ENCODE peak calls at places on chromosomes 6 and 20, in six cellular contexts. I is adrenal gland, V is right lobe of liver, R is breast epithelium, K is heart right ventricle, F is aorta. C is an unnamed sample.
A peak's percentile ranks its signal among the peaks of the same experiment; 100 is the strongest.

GRCh38 chr6:134373282-134373922 is 55.5 kb upstream of the SGK1 start:
- DNase-seq in V (no peak), F (peak; percentile 85), R (no peak), I (peak; percentile 68), K (peak; percentile 36), C (no peak)

GRCh38 chr6:111625511-111626331 is 20.0 kb upstream of the TRAF3IP2 start:
- DNase-seq in V (peak; percentile 23), K (peak; percentile 56), I (no peak), F (peak; percentile 74), R (no peak), C (peak; percentile 67)

GRCh38 chr6:135830971-135831370 is 20.5 kb upstream of the PDE7B start:
- DNase-seq in I (no peak), K (no peak), R (no peak), F (no peak), V (no peak), C (no peak)

GRCh38 chr20:32972181-32973076 is 31.8 kb downstream of the SUN5 start:
- DNase-seq in K (no peak), F (no peak), I (no peak), R (no peak), V (no peak), C (no peak)

GRCh38 chr6:119233327-119233984 is 116.1 kb downstream of the MAN1A1 start:
- DNase-seq in K (no peak), V (no peak), R (no peak), F (no peak), I (no peak), C (no peak)

GRCh38 chr6:138571585-138572199 is 72.4 kb upstream of the NHSL1 start:
- DNase-seq in K (no peak), I (no peak), R (no peak), V (no peak), F (no peak), C (no peak)

GRCh38 chr20:63641792-63642517 is 11.3 kb downstream of the STMN3 start:
- DNase-seq in I (peak; percentile 89), V (peak; percentile 94), R (peak; percentile 95), F (peak; percentile 89), K (peak; percentile 86), C (peak; percentile 93)

GRCh38 chr6:43699564-43700186 is 12.1 kb upstream of the MRPS18A start:
- DNase-seq in I (no peak), K (no peak), R (peak; percentile 74), F (no peak), V (peak; percentile 34), C (no peak)

GRCh38 chr6:143490775-143491174 is 20.7 kb downstream of the FUCA2 start:
- DNase-seq in V (no peak), R (no peak), I (no peak), F (no peak), K (no peak), C (no peak)

GRCh38 chr6:11653028-11653583 is 115.6 kb downstream of the TMEM170B start:
- DNase-seq in V (peak; percentile 49), F (peak; percentile 56), K (peak; percentile 31), I (peak; percentile 48), R (no peak), C (no peak)

GRCh38 chr6:166488701-166489100 is 97.8 kb downstream of the RAMACL start:
- DNase-seq in F (no peak), K (no peak), V (peak; percentile 14), R (no peak), I (no peak), C (no peak)

GRCh38 chr6:166951670-166952060 is 4.7 kb downstream of the RNASET2 start:
- DNase-seq in F (no peak), V (no peak), K (no peak), I (no peak), R (no peak), C (no peak)

GRCh38 chr6:133817460-133818047 is 71.4 kb upstream of the TCF21 start:
- DNase-seq in F (no peak), K (no peak), R (no peak), I (no peak), V (no peak), C (no peak)

GRCh38 chr20:48932375-48932941 is 10.9 kb downstream of the ARFGEF2 start:
- DNase-seq in V (peak; percentile 55), F (no peak), I (no peak), R (no peak), K (no peak), C (no peak)

GRCh38 chr6:33160096-33160495 is 32.2 kb downstream of the COL11A2 start:
- DNase-seq in I (no peak), K (no peak), R (no peak), V (no peak), F (no peak), C (no peak)

GRCh38 chr6:57283096-57283495 is 34.3 kb upstream of the PRIM2 start:
- DNase-seq in I (no peak), F (no peak), K (no peak), V (no peak), R (no peak), C (no peak)

GRCh38 chr6:12637960-12638641 is 78.5 kb upstream of the PHACTR1 start:
- DNase-seq in R (peak; percentile 55), K (peak; percentile 14), F (peak; percentile 56), V (peak; percentile 45), I (peak; percentile 38), C (peak; percentile 15)

GRCh38 chr20:39473533-39473932 is 511.4 kb downstream of the DHX35 start:
- DNase-seq in R (no peak), K (no peak), F (no peak), I (no peak), V (no peak), C (no peak)

GRCh38 chr20:39474829-39475228 is 512.7 kb downstream of the DHX35 start:
- DNase-seq in V (no peak), K (no peak), R (no peak), F (no peak), I (no peak), C (no peak)

GRCh38 chr20:39480644-39481043 is 518.5 kb downstream of the DHX35 start:
- DNase-seq in R (no peak), K (no peak), I (no peak), V (no peak), F (no peak), C (no peak)

DNA sequence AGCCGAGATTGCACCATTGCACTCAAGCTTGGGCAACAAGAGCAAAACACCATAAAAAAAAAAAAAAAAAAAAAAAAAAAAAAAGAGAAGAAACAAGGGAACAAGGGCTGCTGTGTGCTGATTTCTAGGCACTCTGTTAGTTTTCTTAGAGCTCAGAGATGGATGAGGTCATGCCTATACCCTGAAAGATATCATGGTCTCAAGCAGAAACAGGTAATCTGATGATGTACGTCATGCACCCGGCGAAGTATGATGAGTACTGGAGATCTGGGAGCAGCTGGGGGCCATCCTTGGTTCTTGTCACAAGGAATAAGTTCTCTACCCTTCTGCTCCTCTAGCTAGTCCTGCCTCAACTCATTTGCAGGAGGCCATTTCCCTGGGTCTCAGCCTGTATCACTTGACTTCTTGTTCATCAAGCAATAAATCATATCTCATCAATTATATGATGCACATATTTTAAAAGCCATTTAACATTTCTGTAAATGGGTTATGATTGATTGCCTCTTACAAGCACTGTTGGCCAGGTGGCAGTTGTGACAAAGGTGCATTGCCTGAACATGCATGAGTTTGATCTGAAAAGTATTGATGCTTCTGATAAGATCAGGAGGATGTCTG is 517.2 kb downstream of the DHX35 start:
- DNase-seq in V (no peak), R (no peak), K (no peak), F (no peak), I (no peak), C (no peak)
- H3K4me1 ChIP-seq in V (no peaks in the 10 kb centered on the region), R (no peaks in the 10 kb centered on the region), K (no peaks in the 10 kb centered on the region), F (no peaks in the 10 kb centered on the region), I (no peaks in the 10 kb centered on the region), C (no peaks in the 10 kb centered on the region)

GRCh38 chr6:117615981-117616961 is 14.0 kb upstream of the GOPC start:
- DNase-seq in F (no peak), R (no peak), V (no peak), I (no peak), K (no peak), C (no peak)
- H3K4me3 ChIP-seq in F (no peak overlapping the region), R (no peak overlapping the region), V (no peak overlapping the region), I (no peak overlapping the region), K (no peak overlapping the region), C (no peak overlapping the region)

DNA sequence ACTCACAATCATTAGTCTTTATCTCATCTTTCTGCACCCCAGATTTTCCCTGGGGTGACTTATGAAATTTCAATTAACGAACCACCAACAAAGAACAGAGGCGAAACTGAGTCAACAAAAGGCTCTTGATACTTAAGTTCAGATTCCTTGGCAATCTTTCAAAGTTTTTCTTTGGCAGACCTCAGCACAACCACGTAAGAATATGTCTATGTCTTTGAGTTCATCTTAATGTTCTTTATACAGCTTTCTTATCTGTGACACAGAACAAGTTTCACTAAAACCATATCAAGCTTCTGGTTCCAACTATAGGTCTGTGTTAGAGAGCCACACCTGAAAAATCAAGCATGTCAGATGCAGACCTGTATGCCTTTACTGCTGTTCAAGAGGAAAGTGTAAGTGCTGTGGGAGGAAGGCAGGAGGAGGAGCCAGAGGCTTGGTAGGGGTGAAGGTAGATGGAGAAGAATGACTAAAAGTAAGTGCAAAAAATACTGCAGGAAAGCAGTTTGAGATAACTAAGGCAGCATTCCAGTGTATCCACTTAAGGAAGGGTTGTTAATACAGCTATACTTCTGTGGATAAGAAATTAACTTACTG is 271.3 kb downstream of the KHDC1L start:
- DNase-seq in F (no peak), K (no peak), V (no peak), I (no peak), R (no peak), C (no peak)
- H3K27ac ChIP-seq in F (no peak overlapping the region), K (no peak overlapping the region), V (no peak overlapping the region), I (no peak overlapping the region), R (no peak overlapping the region), C (no peak overlapping the region)

DNA sequence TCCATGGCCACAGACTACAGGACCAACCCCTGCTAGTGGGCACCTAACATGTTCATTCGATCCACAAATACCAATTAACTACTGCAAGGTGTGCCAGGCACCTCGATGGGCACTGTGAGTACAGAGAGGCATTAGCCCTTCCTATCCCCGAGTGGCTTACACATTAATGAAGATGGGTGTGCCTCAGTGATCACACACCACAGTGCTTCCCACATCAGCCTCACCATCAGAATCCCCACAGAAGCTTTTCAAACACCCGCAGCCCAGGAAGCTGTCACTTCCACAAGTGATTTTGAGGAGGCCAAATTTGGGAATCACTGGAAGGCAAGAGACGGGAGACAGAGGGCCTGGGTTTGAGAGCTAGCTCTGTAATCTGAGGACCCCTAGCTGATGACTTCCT is 23.7 kb downstream of the EZR start:
- DNase-seq in V (no peak), R (no peak), F (no peak), I (no peak), K (no peak), C (no peak)
- H3K4me1 ChIP-seq in V (peaks cover 42% of the 10 kb centered on the region), R (no peaks in the 10 kb centered on the region), F (peaks cover 2% of the 10 kb centered on the region), I (peaks cover 35% of the 10 kb centered on the region), K (peaks cover 60% of the 10 kb centered on the region), C (peaks cover 4% of the 10 kb centered on the region)

GRCh38 chr6:760982-761955 is 68.3 kb upstream of the EXOC2 start:
- DNase-seq in F (no peak), V (no peak), K (no peak), I (no peak), R (no peak), C (peak; percentile 31)

GRCh38 chr6:767755-768512 is 75.0 kb upstream of the EXOC2 start:
- DNase-seq in F (no peak), I (no peak), K (no peak), V (no peak), R (no peak), C (no peak)

GRCh38 chr6:766625-767024 is 73.7 kb upstream of the EXOC2 start:
- DNase-seq in V (no peak), R (no peak), K (no peak), F (no peak), I (no peak), C (no peak)
- H3K4me3 ChIP-seq in V (no peak overlapping the region), R (no peak overlapping the region), K (no peak overlapping the region), F (no peak overlapping the region), I (peak overlapping the region; percentile 25), C (no peak overlapping the region)

C was measured in right cardiac atrium.